ENCODE peak calls at places on chromosomes 13 and 19, in four cellular contexts. K is caudate nucleus; A is tibial nerve; C is CD8-positive, alpha-beta memory T cell. T is an unnamed sample.

GRCh38 chr13:33235078-33235477 is 50.5 kb downstream of the STARD13 start:
- DNase-seq in K (no peak), A (peak; percentile 33), C (no peak), T (no peak)

GRCh38 chr13:38866649-38867048 is 124.0 kb downstream of the STOML3 start:
- DNase-seq in K (no peak), A (no peak), C (no peak), T (peak; percentile 3)

GRCh38 chr19:2546128-2547032 is 70.5 kb downstream of the GADD45B start:
- DNase-seq in K (peak; percentile 87), A (peak; percentile 67), C (no peak), T (peak; percentile 89)

GRCh38 chr13:24630851-24631341 is 49.3 kb upstream of the ATP12A start:
- DNase-seq in K (no peak), A (no peak), C (no peak), T (no peak)

GRCh38 chr13:35468195-35468594 is 8.3 kb downstream of the MAB21L1 start:
- DNase-seq in K (no peak), A (no peak), C (no peak), T (no peak)

GRCh38 chr19:13018037-13018914 is 23.0 kb downstream of the NFIX start:
- DNase-seq in K (no peak), A (peak; percentile 64), C (no peak), T (no peak)

GRCh38 chr19:18385675-18386542 is at the start of gene GDF15:
- DNase-seq in K (no peak), A (peak; percentile 70), C (no peak), T (no peak)

GRCh38 chr19:16465239-16465638 is 6.5 kb downstream of the EPS15L1 start:
- DNase-seq in K (no peak), A (no peak), C (no peak), T (no peak)

GRCh38 chr19:11273288-11273687 is 11.0 kb upstream of the DOCK6 start:
- DNase-seq in K (no peak), A (no peak), C (no peak), T (no peak)

GRCh38 chr13:109790951-109791605 is 4.7 kb upstream of the IRS2 start:
- DNase-seq in K (no peak), A (peak; percentile 41), C (no peak), T (peak; percentile 56)

GRCh38 chr13:78131811-78132210 is 213.2 kb upstream of the EDNRB start:
- DNase-seq in K (no peak), A (no peak), C (no peak), T (no peak)

GRCh38 chr19:14112051-14112808 is 5.3 kb downstream of the PRKACA start:
- DNase-seq in K (no peak), A (no peak), C (no peak), T (no peak)

GRCh38 chr19:40089462-40089861 is 1.3 kb downstream of the ZNF780A start:
- DNase-seq in K (no peak), A (no peak), C (no peak), T (no peak)

GRCh38 chr19:13132471-13133166 is 14.6 kb downstream of the NACC1 start:
- DNase-seq in K (no peak), A (no peak), C (peak; percentile 35), T (no peak)

GRCh38 chr13:32902898-32903297 is 113.3 kb upstream of the KL start:
- DNase-seq in K (no peak), A (peak; percentile 76), C (no peak), T (no peak)

GRCh38 chr19:2820112-2820702 is 539 bp downstream of the ZNF554 start:
- DNase-seq in K (no peak), A (no peak), C (no peak), T (no peak)

GRCh38 chr19:8517551-8518442 is 3.8 kb upstream of the ZNF414 start:
- DNase-seq in K (no peak), A (peak; percentile 20), C (peak; percentile 32), T (no peak)

GRCh38 chr19:27745978-27746542 is 1466.9 kb downstream of the UQCRFS1 start:
- DNase-seq in K (no peak), A (no peak), C (no peak), T (no peak)

GRCh38 chr13:99265823-99266426 is 7.7 kb upstream of the GPR18 start:
- DNase-seq in K (no peak), A (no peak), C (no peak), T (no peak)

GRCh38 chr19:294819-295686 is 3.9 kb upstream of the PLPP2 start:
- DNase-seq in K (no peak), A (no peak), C (no peak), T (no peak)

GRCh38 chr19:29214411-29214810 is 1.5 kb upstream of the UQCRFS1 start:
- DNase-seq in K (no peak), A (no peak), C (no peak), T (no peak)

GRCh38 chr19:55642153-55643002 is 1.1 kb upstream of the ZNF581 start:
- DNase-seq in K (no peak), A (no peak), C (no peak), T (no peak)